ENCODE peak calls at places on chromosomes 16 and 17, in six cellular contexts. Q is cardiac muscle cell, T is adrenal gland, O is endothelial cell of umbilical vein, Y is right lobe of liver, I is spleen. V is an unnamed sample.

GRCh38 chr17:35448214-35448898 is at the start of gene SLFN13:
- DNase-seq in Q (peak; percentile 67), T (peak; percentile 61), Y (peak; percentile 79), O (peak; percentile 51), I (peak; percentile 96), V (peak; percentile 56)

GRCh38 chr16:5350118-5350517 is 252.5 kb upstream of the EEF2KMT start:
- DNase-seq in O (no peak), I (no peak), T (no peak), Y (no peak), Q (no peak), V (no peak)

GRCh38 chr17:66427134-66427533 is 124.7 kb downstream of the PRKCA start:
- DNase-seq in O (no peak), T (no peak), Y (no peak), I (no peak), Q (no peak), V (no peak)

GRCh38 chr17:80101160-80101945 is at the start of gene GAA:
- DNase-seq in I (peak; percentile 97), T (peak; percentile 78), Q (peak; percentile 94), O (peak; percentile 83), Y (peak; percentile 91), V (peak; percentile 87)

GRCh38 chr17:2335726-2336214 is 487 bp downstream of the TSR1 start:
- DNase-seq in I (peak; percentile 72), T (no peak), Y (no peak), Q (no peak), O (no peak), V (peak; percentile 21)

GRCh38 chr17:28552201-28552999 is at the start of gene UNC119:
- DNase-seq in T (peak; percentile 70), I (peak; percentile 97), Q (peak; percentile 92), O (peak; percentile 60), Y (peak; percentile 89), V (peak; percentile 89)

GRCh38 chr16:31177136-31177535 is 2.8 kb upstream of the FUS start:
- DNase-seq in Q (no peak), T (no peak), Y (no peak), O (no peak), I (no peak), V (no peak)

GRCh38 chr16:85259831-85260165 is 147.5 kb upstream of the CIBAR2 start:
- DNase-seq in Q (no peak), O (no peak), I (no peak), Y (no peak), T (no peak), V (no peak)

GRCh38 chr16:17211797-17212196 is 259.0 kb downstream of the XYLT1 start:
- DNase-seq in I (no peak), Y (no peak), Q (peak; percentile 38), T (no peak), O (no peak), V (no peak)

GRCh38 chr16:87317766-87318121 is 552 bp upstream of the C16orf95 start:
- DNase-seq in T (peak; percentile 83), I (peak; percentile 85), O (no peak), Y (peak; percentile 49), Q (peak; percentile 58), V (peak; percentile 69)

GRCh38 chr17:67335245-67335835 is 31.0 kb downstream of the PSMD12 start:
- DNase-seq in T (no peak), Q (no peak), Y (no peak), O (no peak), I (no peak), V (no peak)

GRCh38 chr16:89370081-89370511 is 120.3 kb downstream of the ANKRD11 start:
- DNase-seq in T (no peak), I (no peak), O (no peak), Q (no peak), Y (no peak), V (no peak)

GRCh38 chr16:28064150-28064549 is 636 bp upstream of the GSG1L start:
- DNase-seq in O (no peak), Y (no peak), T (no peak), I (no peak), Q (no peak), V (no peak)

GRCh38 chr17:82231562-82232321 is 2.9 kb downstream of the SLC16A3 start:
- DNase-seq in Y (peak; percentile 89), I (peak; percentile 96), Q (peak; percentile 57), O (peak; percentile 35), T (peak; percentile 63), V (peak; percentile 76)

GRCh38 chr17:17590141-17590735 is 1.3 kb downstream of the PEMT start:
- DNase-seq in O (no peak), I (no peak), T (no peak), Y (no peak), Q (peak; percentile 49), V (no peak)

GRCh38 chr16:86485746-86486145 is 24.6 kb upstream of the FOXF1 start:
- DNase-seq in Y (no peak), Q (no peak), O (no peak), T (no peak), I (no peak), V (no peak)

GRCh38 chr17:44389281-44389680 is at the start of gene ITGA2B:
- DNase-seq in O (no peak), Y (no peak), T (no peak), Q (no peak), I (no peak), V (no peak)

GRCh38 chr17:77391668-77392375 is 251.1 kb downstream of the SEC14L1 start:
- DNase-seq in Y (no peak), O (peak; percentile 57), T (no peak), Q (no peak), I (no peak), V (peak; percentile 77)

GRCh38 chr16:88617268-88618031 is 20.9 kb upstream of the IL17C start:
- DNase-seq in I (no peak), T (no peak), Y (no peak), Q (no peak), O (no peak), V (no peak)

GRCh38 chr17:56886288-56886721 is 27.5 kb downstream of the TRIM25 start:
- DNase-seq in Y (no peak), I (no peak), O (no peak), Q (no peak), T (no peak), V (no peak)

GRCh38 chr16:77290451-77291110 is 91.4 kb downstream of the SYCE1L start:
- DNase-seq in T (no peak), Q (no peak), O (no peak), I (no peak), Y (no peak), V (no peak)

GRCh38 chr17:39781028-39781800 is 43.5 kb downstream of the GRB7 start:
- DNase-seq in O (peak; percentile 21), Q (no peak), T (no peak), Y (no peak), I (no peak), V (no peak)

GRCh38 chr16:11256657-11257130 is 690 bp upstream of the SOCS1 start:
- DNase-seq in Y (peak; percentile 73), O (no peak), T (peak; percentile 71), I (no peak), Q (peak; percentile 61), V (peak; percentile 49)

GRCh38 chr16:8674413-8675022 is at the start of gene ABAT:
- DNase-seq in Q (peak; percentile 93), T (peak; percentile 89), I (peak; percentile 98), O (peak; percentile 77), Y (peak; percentile 96), V (peak; percentile 91)
- TF ChIP-seq CTCF in Q (no peak), T (no peak), I (no peak), O (no peak), Y (no peak), V (no peak)

DNA sequence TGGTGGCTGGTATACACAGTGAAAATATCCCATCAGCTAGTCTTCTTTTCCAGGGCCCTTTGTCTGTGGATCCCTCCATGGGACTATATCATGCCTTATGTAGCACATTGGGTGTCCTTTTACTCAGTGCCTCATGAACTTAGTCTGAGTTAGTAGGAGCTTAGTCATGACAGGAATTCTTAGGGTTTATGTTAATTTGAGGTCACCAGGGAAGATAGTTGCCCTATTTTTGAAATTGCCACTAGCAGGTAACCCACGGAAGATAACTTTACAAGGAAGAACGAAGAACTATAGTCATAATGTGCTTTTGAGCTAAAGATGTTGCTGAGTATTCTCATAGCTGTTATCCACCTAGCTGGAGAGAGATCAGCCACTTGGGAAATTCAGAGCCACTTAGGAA is 14.8 kb upstream of the PLK1 start:
- DNase-seq in Y (no peak), I (no peak), O (no peak), Q (no peak), T (no peak), V (no peak)
- H3K4me3 ChIP-seq in Y (no peak overlapping the region), I (no peak overlapping the region), O (no peak overlapping the region), Q (no peak overlapping the region), T (no peak overlapping the region), V (no peak overlapping the region)

DNA sequence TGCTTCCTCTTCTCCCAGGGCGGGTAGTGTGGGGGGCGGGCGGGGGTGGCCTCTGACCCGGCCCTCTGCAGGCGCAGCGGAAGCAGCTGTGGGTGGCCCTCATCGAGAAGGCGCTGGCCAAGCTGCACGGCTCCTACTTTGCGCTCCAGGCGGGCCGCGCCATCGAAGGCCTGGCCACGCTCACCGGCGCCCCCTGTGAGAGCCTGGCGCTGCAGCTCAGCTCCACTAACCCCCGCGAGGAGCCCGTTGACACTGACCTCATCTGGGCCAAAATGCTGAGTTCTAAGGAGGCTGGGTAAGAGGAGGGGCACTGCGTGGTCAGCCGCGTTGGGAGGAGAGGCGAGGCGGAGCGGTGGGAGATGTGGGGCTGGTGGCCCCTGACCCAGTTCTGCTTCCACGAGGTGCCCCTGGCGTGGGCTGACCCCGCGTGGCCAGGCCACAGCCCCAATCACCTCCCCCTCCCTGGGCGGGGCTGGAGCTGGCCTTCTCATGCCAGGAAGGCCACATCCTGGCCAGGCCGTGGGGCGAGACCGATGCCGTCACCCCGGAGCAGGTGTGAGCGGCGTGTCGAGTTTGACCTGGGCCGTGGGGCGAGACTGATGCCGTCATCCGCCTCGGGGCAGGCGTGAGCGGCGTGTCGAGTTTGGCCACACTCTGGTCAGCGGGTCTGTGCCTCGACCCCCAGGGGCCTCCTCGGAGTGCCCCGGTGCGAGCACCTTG is 10.5 kb upstream of the PRR35 start:
- DNase-seq in Y (no peak), O (no peak), Q (no peak), T (no peak), I (no peak), V (no peak)
- TF ChIP-seq CTCF in Y (no peak), O (peak; percentile 3), Q (peak; percentile 14), T (no peak), I (no peak), V (no peak)

GRCh38 chr16:50038756-50039529 is 13.9 kb downstream of the CNEP1R1 start:
- DNase-seq in Q (no peak), O (no peak), Y (peak; percentile 30), I (no peak), T (peak; percentile 56), V (peak; percentile 61)

GRCh38 chr16:50036426-50036825 is 11.4 kb downstream of the CNEP1R1 start:
- DNase-seq in O (no peak), Q (no peak), I (no peak), T (no peak), Y (no peak), V (no peak)

GRCh38 chr16:50035468-50035992 is 10.5 kb downstream of the CNEP1R1 start:
- DNase-seq in Y (no peak), Q (no peak), O (no peak), T (no peak), I (no peak), V (no peak)

GRCh38 chr16:50040028-50040427 is 15.0 kb downstream of the CNEP1R1 start:
- DNase-seq in Y (no peak), I (no peak), Q (no peak), T (no peak), O (no peak), V (no peak)

DNA sequence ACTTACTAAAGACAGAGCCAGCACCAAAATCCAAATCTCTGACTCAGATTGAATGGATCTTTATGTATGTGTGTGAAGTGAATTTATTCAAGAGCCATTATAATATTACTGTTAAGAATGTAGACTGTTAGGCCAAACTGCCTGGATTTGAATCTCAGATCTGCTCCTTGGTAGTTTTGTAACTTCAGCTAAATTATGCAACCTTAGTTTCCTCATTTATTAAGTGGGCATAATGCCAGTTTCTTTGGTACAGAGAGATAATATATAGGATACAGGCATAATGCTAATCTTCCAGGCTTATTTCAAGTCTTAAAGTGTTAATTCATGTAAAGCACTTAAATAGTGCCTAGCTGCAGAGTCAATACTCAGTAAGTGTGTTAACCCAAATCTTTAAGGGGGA is 12.8 kb downstream of the CNEP1R1 start:
- DNase-seq in T (no peak), Q (no peak), Y (no peak), I (no peak), O (no peak), V (no peak)
- H3K4me3 ChIP-seq in T (no peak overlapping the region), Q (no peak overlapping the region), Y (no peak overlapping the region), I (no peak overlapping the region), O (no peak overlapping the region), V (no peak overlapping the region)

V was measured in testis.